ENCODE peak calls at places on chromosomes 7 and 10, in ten cellular contexts. One of them, this sample, is unnamed.

GRCh38 chr7:151808296-151809155 is 68.4 kb downstream of the PRKAG2 start:
- DNase-seq in HS-5: peak
- DNase-seq in SW480: peak
- DNase-seq in NB4: no peak
- DNase-seq in kidney glomerular epithelial cell: peak
- DNase-seq in NCI-H510A: no peak
- DNase-seq in HT-29: peak
- DNase-seq in neuronal stem cell: no peak
- DNase-seq in mucosa of descending colon: no peak
- DNase-seq in T-helper 2 cell: no peak
- DNase-seq in this sample: no peak

GRCh38 chr7:42645906-42646305 is 266.0 kb downstream of the C7orf25 start:
- DNase-seq in HS-5: no peak
- DNase-seq in SW480: peak
- DNase-seq in NB4: no peak
- DNase-seq in kidney glomerular epithelial cell: no peak
- DNase-seq in NCI-H510A: no peak
- DNase-seq in HT-29: no peak
- DNase-seq in neuronal stem cell: no peak
- DNase-seq in mucosa of descending colon: no peak
- DNase-seq in T-helper 2 cell: no peak
- DNase-seq in this sample: no peak

GRCh38 chr7:2151235-2151634 is 81.5 kb downstream of the MAD1L1 start:
- DNase-seq in HS-5: no peak
- DNase-seq in SW480: no peak
- DNase-seq in NB4: no peak
- DNase-seq in kidney glomerular epithelial cell: no peak
- DNase-seq in NCI-H510A: no peak
- DNase-seq in HT-29: no peak
- DNase-seq in neuronal stem cell: no peak
- DNase-seq in mucosa of descending colon: no peak
- DNase-seq in T-helper 2 cell: no peak
- DNase-seq in this sample: no peak

GRCh38 chr10:118163227-118163626 is 116.5 kb upstream of the RAB11FIP2 start:
- DNase-seq in HS-5: peak
- DNase-seq in SW480: no peak
- DNase-seq in NB4: no peak
- DNase-seq in kidney glomerular epithelial cell: no peak
- DNase-seq in NCI-H510A: no peak
- DNase-seq in HT-29: no peak
- DNase-seq in neuronal stem cell: no peak
- DNase-seq in mucosa of descending colon: no peak
- DNase-seq in T-helper 2 cell: no peak
- DNase-seq in this sample: no peak

GRCh38 chr7:7183061-7183832 is 903 bp downstream of the C1GALT1 start:
- DNase-seq in HS-5: peak
- DNase-seq in SW480: peak
- DNase-seq in NB4: no peak
- DNase-seq in kidney glomerular epithelial cell: no peak
- DNase-seq in NCI-H510A: peak
- DNase-seq in HT-29: peak
- DNase-seq in neuronal stem cell: no peak
- DNase-seq in mucosa of descending colon: peak
- DNase-seq in T-helper 2 cell: peak
- DNase-seq in this sample: peak

GRCh38 chr7:79403879-79404278 is 49.6 kb downstream of the MAGI2 start:
- DNase-seq in HS-5: no peak
- DNase-seq in SW480: no peak
- DNase-seq in NB4: no peak
- DNase-seq in kidney glomerular epithelial cell: no peak
- DNase-seq in NCI-H510A: no peak
- DNase-seq in HT-29: no peak
- DNase-seq in neuronal stem cell: no peak
- DNase-seq in mucosa of descending colon: no peak
- DNase-seq in T-helper 2 cell: no peak
- DNase-seq in this sample: no peak

GRCh38 chr10:11479307-11479706 is 132.1 kb downstream of the USP6NL start:
- DNase-seq in HS-5: no peak
- DNase-seq in SW480: no peak
- DNase-seq in NB4: peak
- DNase-seq in kidney glomerular epithelial cell: no peak
- DNase-seq in NCI-H510A: no peak
- DNase-seq in HT-29: no peak
- DNase-seq in neuronal stem cell: no peak
- DNase-seq in mucosa of descending colon: no peak
- DNase-seq in T-helper 2 cell: no peak
- DNase-seq in this sample: no peak

GRCh38 chr7:111390000-111390399 is 172.3 kb downstream of the IMMP2L start:
- DNase-seq in HS-5: no peak
- DNase-seq in SW480: no peak
- DNase-seq in NB4: no peak
- DNase-seq in kidney glomerular epithelial cell: no peak
- DNase-seq in NCI-H510A: no peak
- DNase-seq in HT-29: no peak
- DNase-seq in neuronal stem cell: no peak
- DNase-seq in mucosa of descending colon: no peak
- DNase-seq in T-helper 2 cell: no peak
- DNase-seq in this sample: no peak

GRCh38 chr7:128168667-128169210 is 72.3 kb upstream of the LEP start:
- DNase-seq in HS-5: no peak
- DNase-seq in SW480: no peak
- DNase-seq in NB4: no peak
- DNase-seq in kidney glomerular epithelial cell: no peak
- DNase-seq in NCI-H510A: no peak
- DNase-seq in HT-29: no peak
- DNase-seq in neuronal stem cell: peak
- DNase-seq in mucosa of descending colon: peak
- DNase-seq in T-helper 2 cell: no peak
- DNase-seq in this sample: peak

GRCh38 chr10:33047655-33048054 is 89.6 kb upstream of the ITGB1 start:
- DNase-seq in HS-5: no peak
- DNase-seq in SW480: no peak
- DNase-seq in NB4: no peak
- DNase-seq in kidney glomerular epithelial cell: no peak
- DNase-seq in NCI-H510A: no peak
- DNase-seq in HT-29: no peak
- DNase-seq in neuronal stem cell: no peak
- DNase-seq in mucosa of descending colon: no peak
- DNase-seq in T-helper 2 cell: no peak
- DNase-seq in this sample: no peak

GRCh38 chr7:149769915-149770314 is 3.5 kb downstream of the ZNF467 start:
- DNase-seq in HS-5: no peak
- DNase-seq in SW480: no peak
- DNase-seq in NB4: no peak
- DNase-seq in kidney glomerular epithelial cell: no peak
- DNase-seq in NCI-H510A: no peak
- DNase-seq in HT-29: no peak
- DNase-seq in neuronal stem cell: no peak
- DNase-seq in mucosa of descending colon: no peak
- DNase-seq in T-helper 2 cell: no peak
- DNase-seq in this sample: no peak

GRCh38 chr10:29925771-29926345 is 133.5 kb downstream of the JCAD start:
- DNase-seq in HS-5: no peak
- DNase-seq in SW480: no peak
- DNase-seq in NB4: no peak
- DNase-seq in kidney glomerular epithelial cell: no peak
- DNase-seq in NCI-H510A: no peak
- DNase-seq in HT-29: no peak
- DNase-seq in neuronal stem cell: no peak
- DNase-seq in mucosa of descending colon: no peak
- DNase-seq in T-helper 2 cell: no peak
- DNase-seq in this sample: no peak

GRCh38 chr7:128840326-128841170 is 10.3 kb downstream of the FLNC start:
- DNase-seq in HS-5: no peak
- DNase-seq in SW480: no peak
- DNase-seq in NB4: no peak
- DNase-seq in kidney glomerular epithelial cell: no peak
- DNase-seq in NCI-H510A: no peak
- DNase-seq in HT-29: no peak
- DNase-seq in neuronal stem cell: no peak
- DNase-seq in mucosa of descending colon: no peak
- DNase-seq in T-helper 2 cell: no peak
- DNase-seq in this sample: no peak

GRCh38 chr7:93711926-93712325 is 137.4 kb upstream of the CALCR start:
- DNase-seq in HS-5: no peak
- DNase-seq in SW480: no peak
- DNase-seq in NB4: no peak
- DNase-seq in kidney glomerular epithelial cell: no peak
- DNase-seq in NCI-H510A: no peak
- DNase-seq in HT-29: no peak
- DNase-seq in neuronal stem cell: no peak
- DNase-seq in mucosa of descending colon: no peak
- DNase-seq in T-helper 2 cell: no peak
- DNase-seq in this sample: no peak

GRCh38 chr7:75967573-75967997 is 26.8 kb downstream of the TMEM120A start:
- DNase-seq in HS-5: no peak
- DNase-seq in SW480: no peak
- DNase-seq in NB4: peak
- DNase-seq in kidney glomerular epithelial cell: no peak
- DNase-seq in NCI-H510A: no peak
- DNase-seq in HT-29: no peak
- DNase-seq in neuronal stem cell: no peak
- DNase-seq in mucosa of descending colon: no peak
- DNase-seq in T-helper 2 cell: no peak
- DNase-seq in this sample: no peak

GRCh38 chr7:55305130-55305529 is 60.0 kb upstream of the LANCL2 start:
- DNase-seq in HS-5: no peak
- DNase-seq in SW480: no peak
- DNase-seq in NB4: no peak
- DNase-seq in kidney glomerular epithelial cell: no peak
- DNase-seq in NCI-H510A: no peak
- DNase-seq in HT-29: no peak
- DNase-seq in neuronal stem cell: no peak
- DNase-seq in mucosa of descending colon: no peak
- DNase-seq in T-helper 2 cell: no peak
- DNase-seq in this sample: no peak

GRCh38 chr10:72379062-72379461 is 24.3 kb upstream of the DNAJB12 start:
- DNase-seq in HS-5: no peak
- DNase-seq in SW480: no peak
- DNase-seq in NB4: no peak
- DNase-seq in kidney glomerular epithelial cell: no peak
- DNase-seq in NCI-H510A: no peak
- DNase-seq in HT-29: no peak
- DNase-seq in neuronal stem cell: no peak
- DNase-seq in mucosa of descending colon: no peak
- DNase-seq in T-helper 2 cell: no peak
- DNase-seq in this sample: no peak

GRCh38 chr10:36412942-36413341 is 712.5 kb upstream of the ANKRD30A start:
- DNase-seq in HS-5: no peak
- DNase-seq in SW480: no peak
- DNase-seq in NB4: no peak
- DNase-seq in kidney glomerular epithelial cell: no peak
- DNase-seq in NCI-H510A: no peak
- DNase-seq in HT-29: peak
- DNase-seq in neuronal stem cell: no peak
- DNase-seq in mucosa of descending colon: no peak
- DNase-seq in T-helper 2 cell: no peak
- DNase-seq in this sample: no peak

GRCh38 chr7:95028683-95029082 is 121.3 kb downstream of the PPP1R9A start:
- DNase-seq in HS-5: no peak
- DNase-seq in SW480: peak
- DNase-seq in NB4: no peak
- DNase-seq in kidney glomerular epithelial cell: no peak
- DNase-seq in NCI-H510A: no peak
- DNase-seq in HT-29: peak
- DNase-seq in neuronal stem cell: no peak
- DNase-seq in mucosa of descending colon: no peak
- DNase-seq in T-helper 2 cell: no peak
- DNase-seq in this sample: no peak

GRCh38 chr7:36514289-36515243 is 124.9 kb downstream of the ANLN start:
- DNase-seq in HS-5: no peak
- DNase-seq in SW480: peak
- DNase-seq in NB4: peak
- DNase-seq in kidney glomerular epithelial cell: no peak
- DNase-seq in NCI-H510A: no peak
- DNase-seq in HT-29: no peak
- DNase-seq in neuronal stem cell: no peak
- DNase-seq in mucosa of descending colon: no peak
- DNase-seq in T-helper 2 cell: no peak
- DNase-seq in this sample: no peak

GRCh38 chr10:133401981-133402725 is 8.2 kb downstream of the MTG1 start:
- DNase-seq in HS-5: no peak
- DNase-seq in SW480: no peak
- DNase-seq in NB4: no peak
- DNase-seq in kidney glomerular epithelial cell: no peak
- DNase-seq in NCI-H510A: no peak
- DNase-seq in HT-29: no peak
- DNase-seq in neuronal stem cell: no peak
- DNase-seq in mucosa of descending colon: no peak
- DNase-seq in T-helper 2 cell: no peak
- DNase-seq in this sample: no peak

GRCh38 chr10:124142960-124143359 is 49.6 kb upstream of the CHST15 start:
- DNase-seq in HS-5: no peak
- DNase-seq in SW480: no peak
- DNase-seq in NB4: peak
- DNase-seq in kidney glomerular epithelial cell: no peak
- DNase-seq in NCI-H510A: no peak
- DNase-seq in HT-29: no peak
- DNase-seq in neuronal stem cell: no peak
- DNase-seq in mucosa of descending colon: no peak
- DNase-seq in T-helper 2 cell: no peak
- DNase-seq in this sample: no peak

GRCh38 chr7:101790566-101791293 is 26.7 kb upstream of the CUX1 start:
- DNase-seq in HS-5: no peak
- DNase-seq in SW480: no peak
- DNase-seq in NB4: no peak
- DNase-seq in kidney glomerular epithelial cell: no peak
- DNase-seq in NCI-H510A: no peak
- DNase-seq in HT-29: no peak
- DNase-seq in neuronal stem cell: no peak
- DNase-seq in mucosa of descending colon: no peak
- DNase-seq in T-helper 2 cell: no peak
- DNase-seq in this sample: no peak

GRCh38 chr7:142329062-142329788 is 71.4 kb upstream of the PRSS58 start:
- DNase-seq in HS-5: no peak
- DNase-seq in SW480: no peak
- DNase-seq in NB4: no peak
- DNase-seq in kidney glomerular epithelial cell: peak
- DNase-seq in NCI-H510A: no peak
- DNase-seq in HT-29: no peak
- DNase-seq in neuronal stem cell: no peak
- DNase-seq in mucosa of descending colon: no peak
- DNase-seq in T-helper 2 cell: no peak
- DNase-seq in this sample: no peak

GRCh38 chr7:121138262-121138933 is 149.9 kb downstream of the CPED1 start:
- DNase-seq in HS-5: no peak
- DNase-seq in SW480: peak
- DNase-seq in NB4: no peak
- DNase-seq in kidney glomerular epithelial cell: no peak
- DNase-seq in NCI-H510A: peak
- DNase-seq in HT-29: no peak
- DNase-seq in neuronal stem cell: no peak
- DNase-seq in mucosa of descending colon: peak
- DNase-seq in T-helper 2 cell: no peak
- DNase-seq in this sample: peak

GRCh38 chr10:122765412-122765811 is 65.8 kb upstream of the C10orf120 start:
- DNase-seq in HS-5: no peak
- DNase-seq in SW480: no peak
- DNase-seq in NB4: no peak
- DNase-seq in kidney glomerular epithelial cell: no peak
- DNase-seq in NCI-H510A: no peak
- DNase-seq in HT-29: no peak
- DNase-seq in neuronal stem cell: no peak
- DNase-seq in mucosa of descending colon: no peak
- DNase-seq in T-helper 2 cell: no peak
- DNase-seq in this sample: no peak

GRCh38 chr7:121603886-121604285 is 207.8 kb upstream of the FAM3C start:
- DNase-seq in HS-5: no peak
- DNase-seq in SW480: no peak
- DNase-seq in NB4: no peak
- DNase-seq in kidney glomerular epithelial cell: no peak
- DNase-seq in NCI-H510A: no peak
- DNase-seq in HT-29: no peak
- DNase-seq in neuronal stem cell: no peak
- DNase-seq in mucosa of descending colon: no peak
- DNase-seq in T-helper 2 cell: no peak
- DNase-seq in this sample: no peak